ENCODE peak calls at places on chromosomes 11 and 22, in four cellular contexts. G is body of pancreas, T is Peyer's patch, M is heart right ventricle. H is an unnamed sample.
A peak's percentile ranks its signal among the peaks of the same experiment; 100 is the strongest.

GRCh38 chr22:21054046-21054713 is 8.4 kb downstream of the LRRC74B start:
- DNase-seq in M (no peak), G (no peak), T (no peak), H (no peak)

GRCh38 chr11:46916669-46917108 is 1.7 kb downstream of the LRP4 start:
- DNase-seq in M (peak; percentile 73), T (peak; percentile 59), G (peak; percentile 60), H (no peak)

GRCh38 chr11:104897891-104898684 is at the start of gene CASP12:
- DNase-seq in T (no peak), G (no peak), M (peak; percentile 16), H (no peak)

GRCh38 chr11:35043933-35044332 is 95.0 kb upstream of the CD44 start:
- DNase-seq in G (no peak), M (peak; percentile 35), T (no peak), H (no peak)

GRCh38 chr11:59186130-59186594 is 14.2 kb downstream of the DTX4 start:
- DNase-seq in T (peak; percentile 82), M (no peak), G (peak; percentile 78), H (peak; percentile 81)

GRCh38 chr11:72641900-72642814 is 32.1 kb downstream of the PDE2A start:
- DNase-seq in G (peak; percentile 49), M (no peak), T (peak; percentile 76), H (no peak)

GRCh38 chr22:20180245-20180630 is 29.4 kb upstream of the CCDC188 start:
- DNase-seq in G (no peak), T (no peak), M (no peak), H (no peak)

GRCh38 chr11:76657139-76657823 is 13.3 kb downstream of the LRRC32 start:
- DNase-seq in G (no peak), M (no peak), T (peak; percentile 43), H (no peak)

GRCh38 chr11:92969634-92970347 is at the start of gene MTNR1B:
- DNase-seq in T (no peak), G (no peak), M (no peak), H (peak; percentile 60)

GRCh38 chr11:110362916-110363574 is 66.6 kb upstream of the RDX start:
- DNase-seq in M (no peak), G (peak; percentile 54), T (no peak), H (no peak)

GRCh38 chr22:31998784-31999435 is 44.2 kb upstream of the SLC5A1 start:
- DNase-seq in T (peak; percentile 77), G (no peak), M (no peak), H (no peak)

GRCh38 chr11:4480577-4481539 is 1.6 kb upstream of the OR52K1 start:
- DNase-seq in M (no peak), G (no peak), T (no peak), H (no peak)

GRCh38 chr22:50610041-50610451 is 9.5 kb downstream of the MAPK8IP2 start:
- DNase-seq in T (no peak), M (no peak), G (no peak), H (peak; percentile 54)

GRCh38 chr11:69010361-69010891 is 2.6 kb downstream of the MRGPRF start:
- DNase-seq in G (no peak), T (peak; percentile 32), M (no peak), H (peak; percentile 40)

GRCh38 chr11:88357323-88358039 is 19.9 kb upstream of the CTSC start:
- DNase-seq in M (no peak), T (no peak), G (no peak), H (no peak)

GRCh38 chr11:58923300-58923788 is 15.9 kb upstream of the GLYATL1 start:
- DNase-seq in T (no peak), M (no peak), G (no peak), H (no peak)

GRCh38 chr11:128505449-128506058 is 81.8 kb downstream of the ETS1 start:
- DNase-seq in M (no peak), G (no peak), T (no peak), H (no peak)

GRCh38 chr22:42785706-42786499 is 65.2 kb upstream of the A4GALT start:
- DNase-seq in T (no peak), G (no peak), M (no peak), H (no peak)

GRCh38 chr22:48140261-48140660 is 1377.8 kb downstream of the TBC1D22A start:
- DNase-seq in G (no peak), T (no peak), M (no peak), H (no peak)

GRCh38 chr11:75495749-75496641 is 29.7 kb downstream of the GDPD5 start:
- DNase-seq in T (no peak), G (no peak), M (no peak), H (no peak)

GRCh38 chr11:7020183-7020917 is at the start of the genes NLRP14 and ZNF214:
- DNase-seq in G (peak; percentile 95), M (peak; percentile 93), T (peak; percentile 97), H (peak; percentile 86)

GRCh38 chr11:130180491-130180890 is 20.9 kb downstream of the ST14 start:
- DNase-seq in G (no peak), T (no peak), M (no peak), H (no peak)

GRCh38 chr11:116257871-116258270 is 514.9 kb downstream of the BUD13 start:
- DNase-seq in T (no peak), M (no peak), G (no peak), H (no peak)

GRCh38 chr11:122584670-122585069 is 70.9 kb upstream of the UBASH3B start:
- DNase-seq in T (no peak), M (no peak), G (no peak), H (no peak)

GRCh38 chr11:6637871-6638270 is 17.7 kb downstream of the DCHS1 start:
- DNase-seq in M (peak; percentile 56), G (peak; percentile 47), T (no peak), H (no peak)

GRCh38 chr11:119754199-119754598 is 25.2 kb upstream of the NECTIN1 start:
- DNase-seq in T (no peak), M (no peak), G (no peak), H (no peak)

GRCh38 chr11:88484873-88485621 is 147.5 kb upstream of the CTSC start:
- DNase-seq in T (no peak), M (no peak), G (peak; percentile 25), H (peak; percentile 37)

GRCh38 chr11:77129841-77130756 is 2.1 kb downstream of the MYO7A start:
- DNase-seq in G (no peak), T (no peak), M (no peak), H (peak; percentile 51)

GRCh38 chr22:49753961-49754673 is 73.6 kb downstream of the BRD1 start:
- DNase-seq in M (no peak), T (peak; percentile 45), G (no peak), H (peak; percentile 63)

GRCh38 chr11:88246680-88247079 is 71.4 kb upstream of the RAB38 start:
- DNase-seq in T (no peak), G (no peak), M (no peak), H (no peak)

GRCh38 chr11:8084352-8084751 is 3.3 kb downstream of the TUB start:
- DNase-seq in G (no peak), T (no peak), M (no peak), H (no peak)

GRCh38 chr11:59641156-59641555 is 25.6 kb upstream of the OSBP start:
- DNase-seq in M (no peak), T (no peak), G (no peak), H (no peak)

GRCh38 chr11:64771861-64772260 is 6.5 kb downstream of the SF1 start:
- DNase-seq in G (no peak), M (no peak), T (no peak), H (no peak)

GRCh38 chr11:66607126-66607834 is 9.2 kb upstream of the RBM14 start:
- DNase-seq in T (peak; percentile 82), M (peak; percentile 40), G (peak; percentile 87), H (peak; percentile 13)

GRCh38 chr22:37636949-37637273 is 2.6 kb upstream of the SH3BP1 start:
- DNase-seq in M (no peak), T (no peak), G (no peak), H (no peak)

GRCh38 chr22:37633693-37634504 is 5.6 kb upstream of the SH3BP1 start:
- DNase-seq in G (peak; percentile 73), M (peak; percentile 88), T (peak; percentile 72), H (peak; percentile 96)

GRCh38 chr22:37634505-37635002 is 4.9 kb upstream of the SH3BP1 start:
- DNase-seq in T (no peak), M (no peak), G (no peak), H (no peak)

GRCh38 chr22:37636186-37636948 is 3.1 kb upstream of the SH3BP1 start:
- DNase-seq in M (no peak), G (no peak), T (no peak), H (no peak)

DNA sequence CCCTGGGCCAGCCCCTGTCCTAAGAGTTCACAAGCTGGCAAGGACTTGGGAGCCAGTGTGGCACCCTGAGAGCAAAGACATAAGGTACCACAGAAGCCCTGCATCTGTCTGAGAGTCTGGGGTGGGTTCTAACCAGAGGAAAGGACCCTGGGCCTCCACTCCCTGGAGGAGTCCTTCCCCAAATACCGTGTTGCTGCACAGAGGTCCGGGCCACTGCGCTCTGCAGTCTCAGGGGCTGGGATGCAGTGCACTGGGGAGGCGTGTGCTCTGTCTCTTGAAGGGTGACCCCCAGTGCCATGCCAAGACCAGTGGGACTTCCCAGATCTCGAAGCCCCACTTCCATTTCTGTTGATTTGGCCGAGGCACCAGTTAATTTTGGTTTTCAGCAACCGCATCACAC is 4.3 kb upstream of the SH3BP1 start:
- DNase-seq in M (no peak), G (no peak), T (no peak), H (no peak)
- H3K4me1 ChIP-seq in M (peaks cover 67% of the 10 kb centered on the region), G (peaks cover 27% of the 10 kb centered on the region), T (peaks cover 20% of the 10 kb centered on the region), H (peaks cover 77% of the 10 kb centered on the region)

GRCh38 chr11:27716216-27716615 is 16.0 kb upstream of the BDNF start:
- DNase-seq in T (no peak), G (no peak), M (no peak), H (no peak)

GRCh38 chr11:27718346-27718852 is 18.1 kb upstream of the BDNF start:
- DNase-seq in T (no peak), M (no peak), G (no peak), H (no peak)

GRCh38 chr11:27716850-27717249 is 16.6 kb upstream of the BDNF start:
- DNase-seq in M (no peak), G (no peak), T (no peak), H (no peak)

GRCh38 chr11:27717801-27718229 is 17.6 kb upstream of the BDNF start:
- DNase-seq in T (no peak), G (no peak), M (no peak), H (no peak)

GRCh38 chr11:27717377-27717776 is 17.1 kb upstream of the BDNF start:
- DNase-seq in G (no peak), T (no peak), M (no peak), H (no peak)
- TF ChIP-seq CTCF in G (no peak), T (no peak), M (no peak), H (no peak)

DNA sequence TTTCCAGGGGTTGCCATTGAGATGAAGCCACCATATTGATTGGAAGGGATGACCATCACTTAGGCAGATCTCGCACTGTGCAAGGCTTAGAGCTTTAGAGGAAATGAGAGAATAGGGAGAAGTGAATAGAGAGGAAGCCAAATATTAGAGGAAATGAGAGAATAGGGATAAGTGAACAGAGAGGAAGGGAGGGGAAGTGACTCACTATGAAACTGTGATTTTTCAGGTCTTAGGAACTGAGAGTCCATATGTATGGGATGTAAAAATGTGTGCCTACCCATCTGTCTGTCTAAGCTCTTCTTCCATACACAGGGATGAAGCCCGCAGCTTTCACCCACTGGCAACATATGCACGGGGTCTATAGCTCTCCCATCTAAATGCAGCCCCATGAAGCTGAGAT is 6.4 kb upstream of the CCDC86 start:
- DNase-seq in T (no peak), G (no peak), M (no peak), H (no peak)
- H3K4me1 ChIP-seq in T (no peaks in the 10 kb centered on the region), G (no peaks in the 10 kb centered on the region), M (peaks cover 19% of the 10 kb centered on the region), H (no peaks in the 10 kb centered on the region)

DNA sequence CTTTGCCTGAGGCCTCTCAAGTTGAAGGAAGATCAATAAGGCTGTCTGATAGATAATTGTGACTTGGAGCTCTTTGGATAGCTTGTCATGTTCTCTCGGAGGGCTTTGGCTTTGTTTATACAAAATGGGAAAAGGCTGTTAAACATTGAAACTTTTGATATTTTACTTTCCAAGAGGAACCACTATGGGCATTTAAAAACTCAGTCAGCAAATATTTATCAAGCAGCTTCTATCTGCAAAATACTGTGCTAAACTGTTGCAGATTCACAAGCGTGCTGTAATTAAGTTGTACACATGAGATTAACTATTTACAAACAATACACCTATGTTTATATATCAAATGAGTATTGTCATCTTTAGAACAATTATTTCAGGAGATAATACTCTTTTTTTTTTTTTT is 34.5 kb upstream of the SORL1 start:
- DNase-seq in G (no peak), M (no peak), T (no peak), H (no peak)
- TF ChIP-seq CTCF in G (no peak), M (no peak), T (no peak), H (no peak)

H was measured in left lung.